ENCODE peak calls at places on chromosomes 7 and 10, in nine cellular contexts. D is IMR-90, Y is astrocyte of the spinal cord, M is heart right ventricle, C is Peyer's patch, O is GM12865, N is heart left ventricle, A is pancreas, E is SJSA1. S is an unnamed sample.

GRCh38 chr10:110989016-110989415 is 69.6 kb downstream of the SHOC2 start:
- DNase-seq in N (no peak), D (peak), Y (peak), O (no peak), E (no peak), M (no peak), C (no peak), A (no peak), S (no peak)

GRCh38 chr7:28062197-28062988 is 118.2 kb downstream of the JAZF1 start:
- DNase-seq in D (peak), A (peak), M (peak), E (peak), C (peak), Y (peak), N (peak), O (peak), S (no peak)

GRCh38 chr7:41232086-41232485 is 470.8 kb downstream of the INHBA start:
- DNase-seq in D (peak), C (no peak), N (no peak), Y (no peak), O (no peak), M (no peak), E (no peak), A (no peak), S (no peak)

GRCh38 chr7:143384148-143384547 is 3.0 kb downstream of the ZYX start:
- DNase-seq in E (no peak), D (peak), N (no peak), O (no peak), M (no peak), A (no peak), Y (no peak), C (no peak), S (no peak)

GRCh38 chr10:131855763-131856401 is 44.9 kb upstream of the PPP2R2D start:
- DNase-seq in D (no peak), A (no peak), Y (no peak), E (peak), N (peak), C (peak), M (no peak), O (no peak), S (no peak)

GRCh38 chr7:74101061-74101681 is 17.6 kb downstream of the LIMK1 start:
- DNase-seq in A (no peak), Y (no peak), E (no peak), D (no peak), O (peak), C (peak), M (no peak), N (no peak), S (no peak)

GRCh38 chr7:27095050-27095896 is 527 bp downstream of the HOXA1 start:
- DNase-seq in M (no peak), E (no peak), C (no peak), N (no peak), A (peak), O (no peak), D (peak), Y (peak), S (no peak)

GRCh38 chr7:34130558-34131285 is 225.4 kb downstream of the BMPER start:
- DNase-seq in N (no peak), A (no peak), M (no peak), D (no peak), C (no peak), Y (no peak), O (no peak), E (no peak), S (no peak)

GRCh38 chr10:34804306-34804705 is 10.8 kb downstream of the PARD3 start:
- DNase-seq in E (no peak), D (peak), N (no peak), Y (peak), M (no peak), C (no peak), O (no peak), A (no peak), S (no peak)

GRCh38 chr7:80521809-80522208 is 9.9 kb upstream of the GNAT3 start:
- DNase-seq in A (no peak), E (no peak), C (peak), M (no peak), N (no peak), O (no peak), Y (no peak), D (no peak), S (no peak)

GRCh38 chr10:72146559-72147323 is 58.4 kb upstream of the SPOCK2 start:
- DNase-seq in A (no peak), N (no peak), C (no peak), D (no peak), E (no peak), Y (no peak), M (no peak), O (no peak), S (no peak)

GRCh38 chr10:131231965-131232541 is 79.5 kb downstream of the TCERG1L start:
- DNase-seq in O (no peak), E (no peak), C (no peak), D (no peak), Y (no peak), N (no peak), A (no peak), M (no peak), S (no peak)

GRCh38 chr10:60480865-60481563 is 91.3 kb upstream of the ANK3 start:
- DNase-seq in A (peak), C (no peak), O (no peak), N (peak), Y (peak), M (peak), E (no peak), D (peak), S (no peak)

GRCh38 chr7:64651203-64651602 is 14.7 kb upstream of the ZNF107 start:
- DNase-seq in A (no peak), E (no peak), D (no peak), C (no peak), Y (no peak), O (no peak), M (no peak), N (no peak), S (peak)

GRCh38 chr10:125160856-125161569 is 650 bp upstream of the CTBP2 start:
- DNase-seq in O (no peak), D (peak), N (peak), M (peak), Y (peak), C (peak), A (peak), E (peak), S (peak)

GRCh38 chr7:115940462-115941060 is 90.0 kb downstream of the TFEC start:
- DNase-seq in Y (no peak), E (no peak), D (no peak), O (no peak), C (no peak), A (no peak), N (no peak), M (no peak), S (no peak)

GRCh38 chr7:115941703-115942268 is 88.8 kb downstream of the TFEC start:
- DNase-seq in A (no peak), O (no peak), D (peak), C (no peak), Y (peak), M (no peak), E (no peak), N (no peak), S (no peak)

GRCh38 chr7:115932874-115933273 is 97.7 kb downstream of the TFEC start:
- DNase-seq in A (no peak), O (no peak), C (no peak), N (no peak), E (no peak), M (no peak), Y (no peak), D (no peak), S (no peak)

GRCh38 chr7:115933463-115933862 is 97.1 kb downstream of the TFEC start:
- DNase-seq in E (no peak), C (no peak), D (no peak), A (no peak), M (no peak), Y (no peak), N (no peak), O (no peak), S (no peak)

GRCh38 chr7:115937960-115938359 is 92.6 kb downstream of the TFEC start:
- DNase-seq in A (no peak), C (no peak), N (no peak), E (no peak), O (no peak), D (no peak), Y (no peak), M (no peak), S (no peak)
- H3K4me3 ChIP-seq in A (no peak), C (no peak), N (no peak), E (no peak), O (no peak), D (no peak), Y (no peak), M (no peak), S (no peak)

GRCh38 chr7:149715476-149715875 is 57.9 kb downstream of the ZNF467 start:
- DNase-seq in A (no peak), O (no peak), E (no peak), C (no peak), Y (no peak), D (no peak), M (no peak), N (no peak), S (peak)
- H3K4me3 ChIP-seq in A (peak), O (peak), E (peak), C (peak), Y (peak), D (peak), M (peak), N (peak), S (peak)

DNA sequence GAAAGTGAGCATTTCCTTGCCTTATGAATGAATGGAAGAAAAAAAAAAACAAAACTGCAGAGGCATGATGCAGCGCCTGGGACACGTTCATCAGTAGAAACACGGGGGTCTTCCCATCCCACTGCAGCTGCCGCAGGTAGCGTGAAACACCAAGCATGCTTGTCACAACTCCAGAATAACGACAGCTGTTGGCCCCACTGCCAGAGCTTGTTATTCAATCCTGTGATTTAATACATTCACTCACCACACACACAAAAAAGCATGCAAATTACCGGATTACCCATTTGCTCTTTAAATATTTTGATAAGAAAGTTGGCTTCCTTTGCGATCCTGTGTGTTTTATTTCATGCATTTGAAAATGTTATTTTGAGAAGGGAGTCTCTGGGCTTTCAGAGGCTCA is 48.5 kb upstream of the GNA12 start:
- DNase-seq in A (no peak), C (no peak), D (no peak), N (no peak), E (no peak), Y (no peak), M (no peak), O (no peak), S (no peak)
- H3K4me3 ChIP-seq in A (no peak), C (no peak), D (no peak), N (no peak), E (no peak), Y (no peak), M (no peak), O (no peak), S (no peak)

GRCh38 chr7:6228865-6229264 is 43.6 kb downstream of the CYTH3 start:
- DNase-seq in O (peak), A (no peak), Y (peak), E (no peak), C (no peak), M (no peak), N (no peak), D (peak), S (no peak)
- H3K4me3 ChIP-seq in O (no peak), A (no peak), Y (no peak), E (no peak), C (no peak), M (no peak), N (peak), D (no peak), S (no peak)

GRCh38 chr7:105877736-105878135 is 1.3 kb upstream of the ATXN7L1 start:
- DNase-seq in N (no peak), M (no peak), O (no peak), Y (no peak), A (no peak), D (no peak), E (no peak), C (no peak), S (no peak)

GRCh38 chr7:105875505-105875904 is 894 bp downstream of the ATXN7L1 start:
- DNase-seq in M (no peak), O (no peak), Y (no peak), C (no peak), A (no peak), N (no peak), E (no peak), D (no peak), S (no peak)

GRCh38 chr7:105874055-105874454 is 2.3 kb downstream of the ATXN7L1 start:
- DNase-seq in D (no peak), E (no peak), N (no peak), A (no peak), M (no peak), Y (no peak), O (no peak), C (no peak), S (no peak)

GRCh38 chr7:105876964-105877601 is 684 bp upstream of the ATXN7L1 start:
- DNase-seq in A (peak), M (peak), O (no peak), E (no peak), Y (peak), C (peak), N (no peak), D (peak), S (peak)

GRCh38 chr7:105876091-105876963 is at the start of gene ATXN7L1:
- DNase-seq in Y (peak), M (peak), N (peak), D (peak), O (peak), E (peak), C (peak), A (peak), S (peak)
- H3K4me3 ChIP-seq in Y (peak), M (peak), N (peak), D (peak), O (peak), E (peak), C (peak), A (peak), S (peak)

GRCh38 chr7:351681-352480 is 61.9 kb downstream of the FOXL3 start:
- DNase-seq in Y (no peak), M (no peak), E (no peak), O (no peak), C (peak), N (no peak), D (no peak), A (no peak), S (no peak)

GRCh38 chr7:348480-348844 is 58.5 kb downstream of the FOXL3 start:
- DNase-seq in M (no peak), E (no peak), D (no peak), N (no peak), Y (no peak), A (no peak), O (no peak), C (no peak), S (no peak)

GRCh38 chr7:353746-354325 is 63.9 kb downstream of the FOXL3 start:
- DNase-seq in O (no peak), A (no peak), Y (peak), E (no peak), D (no peak), M (peak), C (no peak), N (peak), S (no peak)

GRCh38 chr7:348962-349755 is 59.2 kb downstream of the FOXL3 start:
- DNase-seq in D (no peak), O (no peak), C (no peak), E (no peak), M (no peak), Y (no peak), N (no peak), A (no peak), S (no peak)

GRCh38 chr7:351256-351655 is 61.3 kb downstream of the FOXL3 start:
- DNase-seq in C (peak), M (no peak), A (no peak), O (no peak), N (no peak), Y (no peak), E (no peak), D (no peak), S (no peak)
- H3K4me3 ChIP-seq in C (peak), M (no peak), A (no peak), O (no peak), N (no peak), Y (no peak), E (no peak), D (no peak), S (no peak)

DNA sequence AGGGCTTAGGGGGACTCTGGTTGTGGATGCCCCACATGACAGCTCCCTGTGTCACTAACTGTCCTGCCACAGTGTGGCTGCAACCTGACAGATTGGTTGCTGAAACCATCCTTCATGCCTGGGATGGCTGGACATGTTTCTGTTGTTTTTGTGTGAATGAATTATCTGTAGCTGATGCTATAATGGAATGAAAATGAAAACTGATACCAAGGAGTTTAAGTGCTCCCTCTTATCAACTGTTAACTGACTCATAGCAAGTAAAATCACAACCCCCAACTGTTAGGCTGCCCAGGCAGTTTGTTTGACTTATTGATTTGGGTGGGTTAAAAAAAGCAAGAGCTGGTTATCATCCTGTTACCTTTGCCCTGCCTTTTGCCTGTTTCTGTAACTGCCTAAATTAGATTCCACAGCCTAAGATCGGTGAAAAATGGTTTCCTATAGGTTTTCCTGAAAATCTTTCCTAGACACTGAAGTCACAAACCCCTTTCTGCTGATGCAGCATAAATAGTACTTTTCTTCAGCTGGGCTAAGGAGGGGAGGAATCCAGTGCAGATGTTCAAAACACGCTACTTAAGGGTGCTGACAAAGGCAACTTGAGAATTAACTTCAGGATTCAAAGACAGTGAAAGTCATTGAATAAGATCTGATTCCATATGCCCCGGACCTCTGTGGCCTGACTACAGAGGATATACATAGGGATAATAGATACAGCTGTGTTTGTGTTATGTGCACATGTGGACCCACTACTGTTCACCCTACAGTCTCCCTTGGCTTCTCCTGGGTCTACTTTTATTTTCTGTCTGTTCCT is 5.7 kb downstream of the FRAT2 start:
- DNase-seq in D (peak), Y (no peak), C (no peak), N (no peak), M (no peak), O (peak), A (peak), E (no peak), S (no peak)
- H3K4me3 ChIP-seq in D (no peak), Y (no peak), C (no peak), N (no peak), M (no peak), O (no peak), A (no peak), E (no peak), S (no peak)

GRCh38 chr7:46603780-46604725 is 683.0 kb upstream of the IGFBP3 start:
- DNase-seq in O (no peak), E (no peak), Y (peak), M (peak), A (peak), N (peak), C (peak), D (peak), S (peak)
- H3K4me3 ChIP-seq in O (no peak), E (no peak), Y (no peak), M (no peak), A (no peak), N (no peak), C (no peak), D (no peak), S (no peak)

S was measured in lower leg skin.